ENCODE peak calls at places on chromosomes 7 and 10, in six cellular contexts. S, H, T, B, A and O are unnamed samples.

GRCh38 chr10:42980553-42981357 is 96.1 kb upstream of the RET start:
- DNase-seq in S (no peak), H (no peak), A (no peak), B (peak), T (no peak), O (no peak)

GRCh38 chr7:52233248-52233647 is 802.2 kb upstream of the POM121L12 start:
- DNase-seq in T (no peak), B (no peak), A (no peak), S (no peak), H (no peak), O (no peak)

GRCh38 chr10:36683421-36683820 is 442.0 kb upstream of the ANKRD30A start:
- DNase-seq in B (no peak), H (no peak), A (no peak), S (no peak), T (no peak), O (no peak)

GRCh38 chr7:74021546-74022320 is 6.2 kb upstream of the ELN start:
- DNase-seq in A (no peak), H (no peak), B (no peak), S (no peak), T (no peak), O (no peak)

GRCh38 chr10:43667317-43667731 is 18.6 kb upstream of the ZNF32 start:
- DNase-seq in H (peak), A (no peak), B (peak), T (no peak), S (peak), O (no peak)

GRCh38 chr7:69635572-69636190 is 37.4 kb downstream of the AUTS2 start:
- DNase-seq in H (no peak), T (no peak), S (no peak), B (no peak), A (no peak), O (no peak)

GRCh38 chr10:48253970-48254657 is 20.4 kb downstream of the FRMPD2 start:
- DNase-seq in B (peak), S (no peak), A (no peak), T (no peak), H (no peak), O (no peak)

GRCh38 chr10:69800109-69800508 is 1.6 kb upstream of the COL13A1 start:
- DNase-seq in S (peak), H (peak), T (no peak), A (peak), B (no peak), O (peak)

GRCh38 chr10:72257051-72257892 is 16.5 kb upstream of the DDIT4 start:
- DNase-seq in B (peak), T (no peak), S (no peak), A (no peak), H (peak), O (no peak)

GRCh38 chr10:51886438-51887068 is 187.2 kb upstream of the CSTF2T start:
- DNase-seq in A (no peak), T (no peak), H (no peak), S (no peak), B (no peak), O (no peak)

GRCh38 chr10:14659626-14660196 is 115.0 kb downstream of the FAM107B start:
- DNase-seq in B (no peak), T (no peak), S (no peak), H (no peak), A (no peak), O (no peak)

GRCh38 chr10:48683893-48684292 is 780 bp upstream of the WDFY4 start:
- DNase-seq in B (no peak), S (no peak), T (no peak), A (no peak), H (no peak), O (no peak)

GRCh38 chr10:119431034-119431767 is 111.3 kb downstream of the RGS10 start:
- DNase-seq in H (no peak), A (no peak), S (no peak), B (no peak), T (no peak), O (no peak)

GRCh38 chr10:79436066-79436849 is 9.2 kb downstream of the ZCCHC24 start:
- DNase-seq in H (no peak), S (no peak), T (no peak), A (no peak), B (peak), O (peak)
- TF ChIP-seq POLR2A in H (no peak), S (no peak), T (no peak), A (no peak), B (no peak), O (no peak)

GRCh38 chr7:45404622-45405021 is 169.5 kb upstream of the ADCY1 start:
- DNase-seq in T (no peak), S (no peak), H (no peak), B (no peak), A (no peak), O (no peak)

GRCh38 chr7:45402480-45403218 is 171.5 kb upstream of the ADCY1 start:
- DNase-seq in B (no peak), T (no peak), S (no peak), A (no peak), H (no peak), O (no peak)

GRCh38 chr7:45410893-45411292 is 163.3 kb upstream of the ADCY1 start:
- DNase-seq in T (no peak), S (no peak), H (no peak), A (no peak), B (no peak), O (no peak)

GRCh38 chr7:45408407-45408737 is 165.8 kb upstream of the ADCY1 start:
- DNase-seq in T (no peak), B (no peak), S (no peak), A (no peak), H (no peak), O (no peak)

DNA sequence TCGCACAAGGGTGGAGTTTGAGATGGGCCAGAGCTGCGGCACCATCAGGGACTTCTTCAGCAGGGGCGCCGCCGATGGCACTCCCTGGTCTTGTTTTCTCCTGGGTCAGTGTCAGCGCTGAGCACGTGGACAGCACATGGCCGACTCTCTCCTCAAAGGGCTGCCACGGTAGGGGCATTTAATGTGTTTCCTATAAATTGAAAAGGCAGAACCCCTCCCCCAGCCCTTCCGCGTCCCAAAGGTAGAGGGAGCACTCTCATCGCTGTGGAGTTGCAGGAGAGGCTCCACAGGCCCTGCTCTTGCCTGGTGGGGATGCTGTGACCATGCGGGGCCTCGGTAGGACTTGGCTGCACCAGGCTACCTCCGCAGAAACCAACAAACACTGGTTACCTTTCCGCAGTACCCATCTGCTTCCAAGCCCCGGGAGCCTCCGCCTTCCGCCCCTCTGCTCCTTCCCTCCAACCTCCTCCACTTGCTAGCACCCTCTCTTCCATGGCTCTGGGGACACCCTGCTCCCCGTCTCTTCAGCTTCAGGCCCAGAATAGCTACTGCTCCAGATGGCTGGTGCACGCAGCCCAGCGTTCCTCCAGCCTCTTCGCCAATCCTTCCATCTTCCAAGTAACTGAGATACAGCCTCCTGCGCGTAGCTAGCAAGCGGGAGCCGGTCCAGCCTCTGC is 166.3 kb upstream of the ADCY1 start:
- DNase-seq in S (no peak), H (no peak), T (no peak), B (no peak), A (no peak), O (no peak)
- TF ChIP-seq CTCF in S (no peak), H (no peak), T (no peak), B (no peak), A (peak), O (no peak)

GRCh38 chr7:100211342-100211780 is 8.4 kb upstream of the PVRIG start:
- DNase-seq in T (no peak), H (no peak), S (no peak), A (no peak), B (no peak), O (no peak)

GRCh38 chr7:100209493-100209892 is 10.3 kb upstream of the PVRIG start:
- DNase-seq in S (no peak), B (no peak), A (no peak), H (no peak), T (no peak), O (no peak)

GRCh38 chr7:100212631-100213286 is 7.0 kb upstream of the PVRIG start:
- DNase-seq in A (no peak), T (no peak), S (no peak), B (no peak), H (no peak), O (no peak)

GRCh38 chr7:100208911-100209408 is 10.8 kb upstream of the PVRIG start:
- DNase-seq in H (no peak), B (no peak), S (no peak), T (no peak), A (no peak), O (no peak)

DNA sequence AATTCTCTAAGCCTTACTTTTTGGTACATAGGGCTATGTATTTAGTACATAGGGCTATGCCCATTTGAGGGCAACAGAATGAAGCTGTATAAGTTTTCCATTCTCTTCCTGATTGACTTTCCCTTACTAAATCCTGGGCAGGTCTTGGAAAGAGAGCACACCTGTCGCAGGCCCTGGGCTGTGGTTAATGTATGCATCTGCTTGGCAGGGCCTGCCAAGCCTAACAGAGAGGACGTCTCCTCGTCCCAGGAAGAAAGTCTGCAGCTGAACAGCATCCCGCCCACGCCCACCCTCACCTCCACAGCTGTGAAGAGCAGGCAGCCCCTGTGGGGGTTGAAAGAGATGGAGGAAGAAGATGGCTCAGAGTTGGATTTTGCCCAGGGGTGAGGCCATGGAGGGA is 8.9 kb upstream of the PVRIG start:
- DNase-seq in H (no peak), A (no peak), S (no peak), T (no peak), B (no peak), O (no peak)
- TF ChIP-seq POLR2A in H (no peak), A (no peak), S (no peak), T (no peak), B (no peak), O (no peak)

DNA sequence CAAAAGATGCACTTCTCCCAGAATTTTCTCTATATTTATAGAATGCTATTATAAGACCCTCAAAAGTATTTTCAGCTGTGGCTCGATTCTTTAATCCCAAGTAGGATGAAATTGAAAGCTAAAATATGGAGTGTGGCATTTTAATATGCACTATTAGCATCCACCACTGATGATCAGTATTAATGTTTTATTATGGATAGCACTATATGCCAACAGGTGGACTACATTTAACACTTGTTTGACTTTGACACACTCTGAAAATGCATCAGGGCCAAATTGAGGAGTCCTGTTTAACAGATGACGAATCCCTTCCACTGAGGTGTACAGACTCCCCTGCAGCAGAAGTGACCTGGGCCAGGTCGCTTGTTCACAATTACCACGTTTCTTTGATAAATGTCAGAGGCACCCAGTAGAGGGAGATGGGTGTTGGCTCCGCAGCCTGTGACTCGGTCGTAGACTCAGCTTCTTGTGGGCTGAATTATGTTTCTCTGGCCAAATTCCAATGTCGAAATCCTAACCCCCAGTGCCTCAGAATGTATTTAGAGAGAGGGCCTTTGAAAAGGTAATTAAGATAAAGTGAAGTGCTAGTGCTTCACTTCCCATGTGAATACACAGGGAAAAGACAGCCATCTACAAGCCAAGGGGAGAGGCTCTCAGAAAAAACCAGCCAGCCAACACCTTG is 48.1 kb downstream of the WIPF3 start:
- DNase-seq in T (no peak), B (no peak), H (no peak), S (no peak), A (no peak), O (no peak)
- TF ChIP-seq CTCF in T (no peak), B (no peak), H (no peak), S (no peak), A (peak), O (no peak)

DNA sequence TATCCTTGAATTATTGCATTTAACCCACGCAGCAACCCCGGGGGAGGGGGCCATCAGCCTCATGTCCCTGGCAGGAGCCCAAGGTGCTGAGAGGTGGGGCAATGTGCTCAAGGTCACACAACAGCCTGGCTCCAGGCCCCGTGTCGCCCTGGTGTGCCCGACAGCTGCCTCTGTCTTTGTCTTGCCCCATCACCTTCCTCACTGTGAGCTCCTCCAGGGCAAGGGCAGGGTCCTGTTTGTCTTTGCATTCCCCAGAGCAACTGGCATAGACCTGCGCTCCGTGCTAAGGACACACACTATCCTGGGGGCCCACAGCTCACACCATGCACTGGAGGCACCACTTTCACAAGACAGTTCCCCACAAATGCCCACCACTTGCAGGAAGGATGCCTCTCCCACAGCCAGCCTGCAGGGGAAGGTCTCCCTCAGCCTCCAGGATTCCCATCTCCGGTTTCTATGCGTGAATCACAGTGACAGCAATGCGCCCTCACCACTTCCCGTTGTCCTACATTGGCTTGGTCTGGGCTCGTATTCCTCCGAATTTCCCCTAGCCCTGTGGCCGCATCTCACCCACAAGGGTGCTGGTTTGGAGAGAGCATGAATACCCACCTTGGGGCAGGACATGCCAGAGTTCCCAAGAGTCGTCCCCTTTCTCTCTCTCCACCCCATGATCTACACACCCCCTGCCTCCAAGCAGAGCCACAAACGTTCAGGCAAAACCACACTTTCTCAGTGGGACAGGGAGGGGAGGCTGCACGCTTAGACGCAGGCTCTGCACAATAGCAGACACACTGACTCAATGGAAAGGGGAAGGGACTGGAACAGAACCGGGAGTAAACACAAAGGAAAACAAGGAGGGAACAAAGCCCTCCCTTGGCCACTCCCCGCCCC is 10.3 kb downstream of the ITPRIP start:
- DNase-seq in B (peak), S (no peak), T (peak), A (no peak), H (peak), O (peak)
- TF ChIP-seq POLR2A in B (no peak), S (no peak), T (peak), A (no peak), H (no peak), O (no peak)

DNA sequence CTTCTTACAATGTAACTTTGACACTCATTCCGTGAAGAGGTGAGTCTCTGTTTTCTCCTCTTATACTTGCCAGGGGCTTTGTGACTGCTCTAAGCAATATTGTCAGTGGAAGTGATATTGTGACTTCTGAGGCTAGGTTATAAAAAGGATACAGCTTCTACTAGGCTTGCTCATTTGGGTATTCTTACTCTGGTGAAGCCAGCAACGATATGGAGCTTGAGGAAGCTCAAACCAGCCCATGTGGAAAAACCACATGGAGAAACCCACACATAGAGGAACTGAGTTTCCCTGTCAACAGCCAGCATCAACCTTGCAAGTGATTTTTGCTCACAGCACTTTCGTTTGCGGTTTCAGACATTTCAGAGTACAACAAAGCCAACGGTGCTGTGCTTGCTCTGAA is 149.6 kb upstream of the SEMA3E start:
- DNase-seq in B (no peak), S (no peak), H (no peak), T (no peak), A (no peak), O (no peak)
- TF ChIP-seq CTCF in B (no peak), S (no peak), H (no peak), T (no peak), A (no peak), O (no peak)

GRCh38 chr7:139108256-139109187 is 998 bp downstream of the ZC3HAV1 start:
- DNase-seq in H (peak), B (peak), T (no peak), A (no peak), S (peak), O (peak)

GRCh38 chr7:139106959-139107358 is 2.6 kb downstream of the ZC3HAV1 start:
- DNase-seq in T (no peak), A (no peak), S (no peak), H (no peak), B (no peak), O (no peak)

GRCh38 chr7:139111147-139111546 is 1.6 kb upstream of the ZC3HAV1 start:
- DNase-seq in H (no peak), S (no peak), T (no peak), B (no peak), A (no peak), O (no peak)

GRCh38 chr7:139109983-139110411 is 477 bp upstream of the ZC3HAV1 start:
- DNase-seq in S (no peak), A (no peak), B (no peak), T (no peak), H (no peak), O (no peak)

DNA sequence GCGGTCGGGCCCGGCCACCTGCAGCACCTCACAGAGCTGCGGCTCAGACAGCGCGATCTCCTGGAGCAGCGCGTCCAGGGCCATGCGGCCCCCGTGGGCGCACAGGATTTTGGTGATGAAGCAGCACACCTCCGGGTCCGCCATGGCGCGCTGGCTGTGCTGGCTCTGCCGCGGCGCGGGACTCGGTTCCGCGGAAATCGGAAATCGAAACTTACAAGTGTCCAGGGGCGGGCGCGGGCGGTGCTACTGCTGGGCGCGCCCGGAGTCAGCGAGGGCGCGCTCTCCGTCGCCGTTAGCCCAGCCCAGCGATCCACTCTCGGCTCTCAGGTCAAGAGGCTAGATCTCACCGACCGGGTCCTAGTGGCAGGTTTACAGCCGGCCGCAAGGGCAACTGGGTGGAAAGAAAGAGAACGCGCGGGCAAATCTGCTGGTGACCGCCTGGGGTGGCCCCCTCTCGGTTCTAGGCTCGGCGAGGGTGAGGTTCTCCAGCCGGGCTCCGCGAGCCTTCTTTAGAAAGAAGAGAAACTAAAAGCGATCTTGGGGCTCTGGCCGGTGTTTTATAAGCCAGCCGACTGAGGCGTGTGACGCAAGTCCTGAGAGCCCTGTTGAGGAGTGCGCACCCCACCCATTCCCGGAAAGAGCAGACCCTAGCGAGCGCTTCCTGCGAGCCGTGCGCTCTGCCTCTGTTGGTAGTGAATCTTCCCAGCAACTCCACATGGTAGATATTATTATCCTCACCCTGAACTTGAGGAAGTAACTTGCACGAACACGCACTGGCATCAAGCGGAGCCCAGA is at the start of gene ZC3HAV1:
- DNase-seq in B (peak), A (peak), T (peak), S (peak), H (peak), O (peak)
- TF ChIP-seq POLR2A in B (peak), A (peak), T (peak), S (peak), H (peak), O (peak)